ENCODE peak calls at places on chromosomes 2 and 18, in four cellular contexts. F is upper lobe of left lung, R is Panc1, I is GM23338. S is an unnamed sample.
A peak's percentile ranks its signal among the peaks of the same experiment; 100 is the strongest.

GRCh38 chr18:48896875-48897511 is 53.8 kb downstream of the SMAD7 start:
- DNase-seq in F (peak; percentile 81), R (no peak), I (peak; percentile 70), S (no peak)

GRCh38 chr2:175883586-175884194 is 118.4 kb downstream of the LNPK start:
- DNase-seq in F (no peak), R (no peak), I (peak; percentile 64), S (no peak)

GRCh38 chr2:149489452-149489851 is 98.1 kb downstream of the MMADHC start:
- DNase-seq in F (no peak), R (no peak), I (peak; percentile 54), S (no peak)

GRCh38 chr2:219559156-219559915 is 12.0 kb downstream of the OBSL1 start:
- DNase-seq in F (no peak), R (no peak), I (no peak), S (no peak)

GRCh38 chr18:24388975-24389374 is 8.6 kb downstream of the OSBPL1A start:
- DNase-seq in F (no peak), R (no peak), I (no peak), S (no peak)

GRCh38 chr2:47313728-47314127 is 89.2 kb upstream of the MSH2 start:
- DNase-seq in F (no peak), R (no peak), I (peak; percentile 58), S (no peak)

GRCh38 chr2:191950132-191950885 is 103.4 kb upstream of the CAVIN2 start:
- DNase-seq in F (no peak), R (no peak), I (peak; percentile 33), S (no peak)

GRCh38 chr2:28656937-28657615 is 94.6 kb upstream of the PPP1CB start:
- DNase-seq in F (no peak), R (no peak), I (no peak), S (no peak)

GRCh38 chr2:232876071-232876977 is 6.3 kb downstream of the SNORC start:
- DNase-seq in F (no peak), R (no peak), I (peak; percentile 65), S (no peak)

GRCh38 chr2:219430633-219431615 is 3.7 kb upstream of the SPEG start:
- DNase-seq in F (no peak), R (no peak), I (peak; percentile 29), S (no peak)

GRCh38 chr2:138507267-138507666 is 5.7 kb downstream of the SPOPL start:
- DNase-seq in F (no peak), R (no peak), I (no peak), S (no peak)

GRCh38 chr2:200102971-200103370 is 147.6 kb downstream of the MAIP1 start:
- DNase-seq in F (no peak), R (no peak), I (no peak), S (no peak)

GRCh38 chr2:231727621-231728020 is 19.3 kb downstream of the PTMA start:
- DNase-seq in F (no peak), R (no peak), I (no peak), S (no peak)

GRCh38 chr18:6546229-6546628 is 131.5 kb upstream of the L3MBTL4 start:
- DNase-seq in F (no peak), R (no peak), I (no peak), S (no peak)

GRCh38 chr2:167028503-167028902 is 140.2 kb downstream of the XIRP2 start:
- DNase-seq in F (no peak), R (no peak), I (no peak), S (no peak)

GRCh38 chr2:185188656-185189055 is 549.9 kb upstream of the FSIP2 start:
- DNase-seq in F (no peak), R (no peak), I (no peak), S (no peak)

GRCh38 chr2:31238126-31238905 is 4.4 kb downstream of the EHD3 start:
- DNase-seq in F (peak; percentile 17), R (no peak), I (no peak), S (no peak)

GRCh38 chr2:170052151-170052550 is 125.8 kb upstream of the MYO3B start:
- DNase-seq in F (no peak), R (no peak), I (no peak), S (no peak)

GRCh38 chr2:6776125-6776524 is 89.6 kb downstream of the CMPK2 start:
- DNase-seq in F (no peak), R (no peak), I (no peak), S (no peak)

GRCh38 chr2:6773007-6773693 is 92.6 kb downstream of the CMPK2 start:
- DNase-seq in F (peak; percentile 57), R (peak; percentile 22), I (peak; percentile 88), S (peak; percentile 64)

GRCh38 chr2:6780765-6781274 is 84.9 kb downstream of the CMPK2 start:
- DNase-seq in F (peak; percentile 68), R (no peak), I (no peak), S (peak; percentile 23)

GRCh38 chr2:6773694-6774044 is 92.0 kb downstream of the CMPK2 start:
- DNase-seq in F (no peak), R (no peak), I (no peak), S (no peak)

DNA sequence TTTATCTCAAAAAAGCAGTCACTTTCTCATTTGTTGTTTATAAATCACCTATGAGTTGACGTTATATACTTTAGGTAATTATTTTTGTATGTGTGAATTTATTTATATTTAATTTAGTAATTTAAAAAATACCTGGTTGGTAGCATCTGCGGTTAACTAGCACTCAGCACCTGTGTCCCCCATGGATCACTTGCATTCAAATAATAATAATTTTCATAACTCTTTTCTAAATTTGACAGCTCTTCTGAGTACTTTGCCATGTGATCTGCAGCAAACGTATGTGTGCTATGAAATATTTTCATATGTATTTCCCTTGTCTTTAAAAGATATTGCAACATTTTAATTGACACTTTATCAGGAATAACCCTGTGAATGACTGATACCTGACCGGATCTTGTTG is 88.1 kb downstream of the CMPK2 start:
- DNase-seq in F (no peak), R (no peak), I (no peak), S (no peak)
- H3K36me3 ChIP-seq in F (no peaks in the 10 kb centered on the region), R (no peaks in the 10 kb centered on the region), I (no peaks in the 10 kb centered on the region), S (no peaks in the 10 kb centered on the region)

GRCh38 chr2:105403785-105404698 is 5.2 kb upstream of the FHL2 start:
- DNase-seq in F (no peak), R (peak; percentile 96), I (peak; percentile 59), S (no peak)
- TF ChIP-seq POLR2AphosphoS5 in F (no peak), R (peak; percentile 82), I (no peak), S (no peak)

GRCh38 chr18:11567391-11567790 is 42.0 kb upstream of the SLC35G4 start:
- DNase-seq in F (no peak), R (no peak), I (no peak), S (no peak)

GRCh38 chr18:11570073-11570588 is 39.3 kb upstream of the SLC35G4 start:
- DNase-seq in F (no peak), R (no peak), I (peak; percentile 44), S (no peak)

GRCh38 chr18:11572201-11572600 is 37.2 kb upstream of the SLC35G4 start:
- DNase-seq in F (no peak), R (no peak), I (no peak), S (no peak)

GRCh38 chr18:11574545-11574944 is 34.9 kb upstream of the SLC35G4 start:
- DNase-seq in F (no peak), R (no peak), I (no peak), S (no peak)

GRCh38 chr18:11570770-11571169 is 38.6 kb upstream of the SLC35G4 start:
- DNase-seq in F (no peak), R (no peak), I (peak; percentile 29), S (no peak)
- TF ChIP-seq CTCF in F (no peak), R (peak; percentile 48), I (peak; percentile 51), S (no peak)

GRCh38 chr2:206159346-206160123 is at the start of the genes EEF1B2 and NDUFS1:
- DNase-seq in F (peak; percentile 98), R (peak; percentile 90), I (peak; percentile 100), S (peak; percentile 96)

GRCh38 chr2:206158563-206159345 is 490 bp downstream of the NDUFS1 start:
- DNase-seq in F (no peak), R (no peak), I (peak; percentile 32), S (no peak)

GRCh38 chr2:206163251-206163880 is 3.7 kb downstream of the EEF1B2 start:
- DNase-seq in F (no peak), R (no peak), I (peak; percentile 10), S (no peak)

GRCh38 chr2:206160807-206161179 is 1.1 kb downstream of the EEF1B2 start:
- DNase-seq in F (no peak), R (no peak), I (no peak), S (no peak)

DNA sequence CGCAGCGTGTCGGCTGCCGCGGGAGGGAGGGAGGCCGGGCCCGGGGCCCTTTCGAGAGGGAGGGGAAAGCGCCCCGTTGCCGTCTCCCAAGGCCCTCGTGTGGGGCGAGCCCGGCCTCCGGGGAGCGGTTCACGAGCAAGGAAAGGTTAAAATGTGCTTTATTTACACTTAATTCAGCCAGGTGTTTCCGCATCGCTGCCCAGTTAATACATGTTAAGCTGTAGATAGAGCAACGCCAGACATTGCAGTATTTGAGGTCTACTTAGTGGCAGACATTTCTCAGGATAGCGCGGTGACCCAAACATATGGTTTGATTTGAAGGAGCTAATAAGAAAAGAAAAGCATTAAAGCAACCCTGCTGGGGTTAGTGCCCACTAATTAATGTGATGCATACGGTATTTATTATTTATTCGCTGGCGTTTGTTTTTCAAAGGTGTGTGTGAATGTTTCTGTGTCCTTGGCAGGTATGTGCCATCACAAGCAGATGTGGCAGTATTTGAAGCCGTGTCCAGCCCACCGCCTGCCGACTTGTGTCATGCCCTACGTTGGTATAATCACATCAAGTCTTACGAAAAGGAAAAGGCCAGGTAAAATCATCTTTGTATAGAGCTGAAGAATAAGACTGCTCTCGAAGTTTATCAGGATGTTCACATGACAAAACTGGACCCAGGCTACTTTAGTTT is 570 bp downstream of the EEF1B2 start:
- DNase-seq in F (peak; percentile 62), R (no peak), I (no peak), S (no peak)
- H3K36me3 ChIP-seq in F (peaks cover 25% of the 10 kb centered on the region), R (peaks cover 35% of the 10 kb centered on the region), I (peaks cover 36% of the 10 kb centered on the region), S (no peaks in the 10 kb centered on the region)

GRCh38 chr2:172102858-172103359 is at the start of gene DLX2:
- DNase-seq in F (peak; percentile 82), R (no peak), I (peak; percentile 98), S (no peak)
- TF ChIP-seq POLR2AphosphoS5 in F (peak; percentile 16), R (peak; percentile 2), I (no peak), S (no peak)

GRCh38 chr2:21161832-21162614 is 38.3 kb downstream of the TDRD15 start:
- DNase-seq in F (no peak), R (no peak), I (no peak), S (no peak)

GRCh38 chr2:21161122-21161521 is 37.4 kb downstream of the TDRD15 start:
- DNase-seq in F (no peak), R (no peak), I (no peak), S (no peak)

GRCh38 chr2:21162615-21162878 is 38.8 kb downstream of the TDRD15 start:
- DNase-seq in F (no peak), R (no peak), I (no peak), S (no peak)

GRCh38 chr2:21163213-21163612 is 39.4 kb downstream of the TDRD15 start:
- DNase-seq in F (no peak), R (no peak), I (no peak), S (no peak)

DNA sequence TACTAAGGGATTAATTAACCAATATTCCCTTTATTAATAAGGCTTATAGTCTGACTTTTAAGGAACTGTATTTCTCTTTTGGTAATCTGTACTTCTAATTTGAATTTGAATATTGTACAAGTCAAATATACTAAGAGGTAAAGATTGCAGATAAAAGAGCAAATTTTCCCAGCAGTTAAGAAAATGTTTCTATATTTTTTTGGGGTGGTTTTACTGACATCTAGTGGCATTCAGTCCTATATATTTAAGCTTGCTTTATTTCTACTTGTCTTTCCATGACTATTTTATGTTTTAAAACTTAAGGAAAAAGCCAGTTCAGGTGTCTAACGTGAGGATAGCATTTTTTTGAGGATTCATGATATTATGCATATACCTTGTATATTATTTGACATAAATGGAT is 41.6 kb downstream of the TDRD15 start:
- DNase-seq in F (no peak), R (no peak), I (no peak), S (no peak)
- TF ChIP-seq CTCF in F (no peak), R (peak; percentile 26), I (peak; percentile 42), S (no peak)